ENCODE peak calls at places on chromosomes 16 and 17, in seven cellular contexts. L is kidney epithelial cell, E is kidney, M is stomach, T is HFFc6, W is midbrain, B is progenitor cell of endocrine pancreas. F is an unnamed sample.

GRCh38 chr17:74810699-74811485 is 34.7 kb upstream of the NAT9 start:
- DNase-seq in B (no peak), T (no peak), L (no peak), W (peak; percentile 54), E (no peak), M (no peak), F (no peak)

GRCh38 chr16:68319185-68319908 is 8.5 kb downstream of the PRMT7 start:
- DNase-seq in T (no peak), M (no peak), B (no peak), W (no peak), E (no peak), L (no peak), F (no peak)

GRCh38 chr16:21946889-21947635 is 6.1 kb upstream of the UQCRC2 start:
- DNase-seq in M (no peak), W (no peak), T (no peak), E (no peak), B (no peak), L (no peak), F (no peak)

GRCh38 chr16:89602273-89602951 is 11.0 kb upstream of the DPEP1 start:
- DNase-seq in W (no peak), T (peak; percentile 79), B (no peak), E (no peak), M (no peak), L (peak; percentile 87), F (peak; percentile 84)

GRCh38 chr17:43938838-43939182 is 3.5 kb downstream of the PPY start:
- DNase-seq in W (no peak), T (no peak), L (no peak), M (no peak), B (no peak), E (peak; percentile 26), F (no peak)

GRCh38 chr17:81858967-81859905 is 1.1 kb downstream of the P4HB start:
- DNase-seq in B (no peak), L (no peak), E (peak; percentile 69), T (no peak), M (no peak), W (no peak), F (peak; percentile 33)

GRCh38 chr17:29179232-29180036 is 764 bp downstream of the MYO18A start:
- DNase-seq in W (peak; percentile 52), T (no peak), M (peak; percentile 90), B (peak; percentile 57), E (peak; percentile 87), L (no peak), F (peak; percentile 72)

GRCh38 chr17:76678330-76678729 is 32.4 kb downstream of the MXRA7 start:
- DNase-seq in B (no peak), W (no peak), M (no peak), E (peak; percentile 59), T (no peak), L (no peak), F (no peak)

GRCh38 chr17:78515480-78515879 is 61.7 kb downstream of the DNAH17 start:
- DNase-seq in L (no peak), E (peak; percentile 7), M (no peak), T (no peak), W (no peak), B (no peak), F (no peak)

GRCh38 chr16:89113152-89113547 is 19.5 kb downstream of the ACSF3 start:
- DNase-seq in T (no peak), L (no peak), W (no peak), B (no peak), E (peak; percentile 52), M (no peak), F (no peak)